ENCODE peak calls at places on chromosomes 16 and 17, in five cellular contexts. V is K562, J is HepG2, C is GM23338, S is GM12878. N is an unnamed sample.

GRCh38 chr17:17096438-17097178 is 54.4 kb downstream of the MPRIP start:
- DNase-seq in S (no peak), V (no peak), C (no peak), J (peak; percentile 94), N (no peak)

GRCh38 chr16:64297863-64298579 is 823.8 kb downstream of the CDH11 start:
- DNase-seq in V (no peak), C (no peak), S (no peak), J (no peak), N (no peak)

GRCh38 chr17:15263206-15263579 is 1.9 kb downstream of the PMP22 start:
- DNase-seq in C (peak; percentile 76), J (no peak), S (no peak), V (no peak), N (peak; percentile 73)

GRCh38 chr16:31273187-31273586 is 13.4 kb downstream of the ITGAM start:
- DNase-seq in J (no peak), C (peak; percentile 24), S (no peak), V (no peak), N (no peak)

GRCh38 chr16:11016993-11017392 is 72.6 kb downstream of the CLEC16A start:
- DNase-seq in J (peak; percentile 74), S (no peak), C (no peak), V (peak; percentile 25), N (peak; percentile 62)

GRCh38 chr17:7184091-7184488 is 4.9 kb upstream of the ASGR1 start:
- DNase-seq in V (no peak), C (no peak), S (no peak), J (peak; percentile 84), N (no peak)

GRCh38 chr16:31395647-31396046 is 2.5 kb downstream of the ITGAD start:
- DNase-seq in J (no peak), S (no peak), V (no peak), C (no peak), N (no peak)

GRCh38 chr16:86531641-86532525 is 21.6 kb downstream of the FOXF1 start:
- DNase-seq in V (no peak), S (no peak), J (no peak), C (no peak), N (no peak)

GRCh38 chr17:69733171-69734014 is 318.9 kb downstream of the MAP2K6 start:
- DNase-seq in V (no peak), S (no peak), C (no peak), J (no peak), N (peak; percentile 8)

GRCh38 chr17:40348136-40348504 is 16.4 kb downstream of the GJD3 start:
- DNase-seq in S (no peak), C (peak; percentile 73), J (no peak), V (no peak), N (no peak)

GRCh38 chr17:40346061-40346767 is 18.3 kb downstream of the GJD3 start:
- DNase-seq in J (no peak), S (no peak), C (peak; percentile 79), V (no peak), N (no peak)

GRCh38 chr17:40346768-40347154 is 17.8 kb downstream of the GJD3 start:
- DNase-seq in S (no peak), J (no peak), V (no peak), C (no peak), N (no peak)

GRCh38 chr17:40348562-40349476 is 15.7 kb downstream of the GJD3 start:
- DNase-seq in J (no peak), V (no peak), S (no peak), C (no peak), N (no peak)

DNA sequence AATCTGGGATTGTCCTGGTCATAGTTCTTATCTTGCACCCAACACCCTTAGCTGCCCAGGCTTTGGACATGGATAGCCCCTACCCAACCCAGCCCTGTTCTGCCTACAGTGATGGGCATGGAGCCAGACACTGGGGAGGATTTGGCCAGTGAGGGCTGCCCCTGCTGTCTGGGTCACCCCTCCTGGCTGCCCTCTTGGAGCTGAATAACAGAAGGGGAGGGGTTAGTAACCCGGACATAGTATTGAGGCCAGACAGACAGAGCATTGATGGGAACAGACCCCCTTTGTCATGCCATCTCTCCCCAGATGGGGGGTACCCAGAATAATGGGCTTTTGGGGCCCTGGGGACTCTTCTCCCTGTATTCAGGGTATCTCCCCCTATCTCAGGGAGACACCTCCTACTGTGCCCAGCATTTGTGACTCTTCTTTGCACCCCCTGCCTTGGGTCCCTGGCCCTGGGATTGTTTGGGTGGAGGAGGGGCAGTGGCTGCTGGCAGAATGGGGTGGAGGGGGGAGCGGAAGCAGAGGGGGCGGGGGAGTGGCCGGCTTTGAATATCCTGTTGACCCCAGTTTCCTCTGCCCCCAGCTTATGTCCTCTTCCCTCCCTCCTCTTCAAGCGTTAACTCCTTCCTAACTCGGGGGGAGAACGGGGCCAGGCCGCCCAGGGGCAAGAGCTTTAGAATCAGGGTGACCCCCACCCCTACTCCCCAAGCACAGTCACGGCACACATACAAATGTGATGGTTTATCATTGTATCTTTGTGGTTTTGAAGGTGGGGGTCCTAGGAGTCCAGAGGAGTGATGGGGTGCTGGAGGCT is 17.0 kb downstream of the GJD3 start:
- DNase-seq in V (peak; percentile 49), S (no peak), C (peak; percentile 72), J (no peak), N (no peak)
- H3K4me1 ChIP-seq in V (peaks cover 50% of the 10 kb centered on the region), S (peaks cover 39% of the 10 kb centered on the region), C (peaks cover 74% of the 10 kb centered on the region), J (peaks cover 76% of the 10 kb centered on the region), N (peaks cover 100% of the 10 kb centered on the region)

DNA sequence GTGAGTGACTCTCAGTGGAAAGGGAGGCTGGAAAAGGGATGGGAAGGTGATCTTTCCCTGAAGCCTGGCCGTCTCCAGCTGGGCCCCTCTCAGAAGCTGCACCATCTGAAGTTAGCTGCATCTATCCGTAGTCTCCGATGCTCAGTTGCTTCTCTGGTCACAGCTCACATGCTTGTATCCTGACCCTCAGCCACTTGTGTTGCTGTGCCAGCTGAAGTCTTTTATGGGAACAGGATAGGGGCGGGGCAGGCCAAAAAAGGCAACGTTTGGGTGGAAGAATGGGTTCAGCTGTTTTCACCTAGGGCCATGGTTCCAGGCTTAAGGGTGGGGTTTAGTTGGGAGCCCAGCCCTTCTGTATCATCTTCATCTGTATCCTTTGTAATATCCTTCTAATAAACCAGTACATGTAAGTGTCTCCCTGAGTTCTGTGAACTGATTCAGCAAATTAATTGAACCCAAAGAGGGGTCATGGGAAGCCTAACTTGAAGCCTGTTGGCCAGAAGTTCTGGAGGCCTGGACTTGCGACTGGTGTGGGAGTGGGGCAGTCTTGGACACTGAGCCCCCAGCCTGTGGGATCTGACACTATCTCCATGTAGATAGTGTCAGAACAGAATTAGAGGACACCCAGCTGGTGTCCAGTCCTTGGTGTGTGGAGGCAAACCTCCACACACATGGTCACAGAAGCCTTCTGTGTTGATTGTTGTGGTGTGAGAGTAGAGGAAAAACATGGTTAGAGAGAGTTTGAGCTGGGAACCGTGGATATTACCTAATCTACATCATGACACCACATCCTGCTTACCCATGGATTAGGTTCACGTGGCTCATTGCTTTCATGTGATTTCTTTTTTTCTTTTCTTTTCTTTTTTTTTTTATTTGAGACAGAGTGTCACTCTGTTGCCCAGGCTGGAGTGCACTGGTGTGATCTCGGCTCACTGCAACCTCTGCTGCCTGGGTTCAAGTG is 49.3 kb upstream of the FBXO47 start:
- DNase-seq in V (no peak), S (no peak), J (no peak), C (no peak), N (no peak)
- TF ChIP-seq JUNB in V (no peak), S (no peak), J (no peak), C (no peak), N (no peak)

DNA sequence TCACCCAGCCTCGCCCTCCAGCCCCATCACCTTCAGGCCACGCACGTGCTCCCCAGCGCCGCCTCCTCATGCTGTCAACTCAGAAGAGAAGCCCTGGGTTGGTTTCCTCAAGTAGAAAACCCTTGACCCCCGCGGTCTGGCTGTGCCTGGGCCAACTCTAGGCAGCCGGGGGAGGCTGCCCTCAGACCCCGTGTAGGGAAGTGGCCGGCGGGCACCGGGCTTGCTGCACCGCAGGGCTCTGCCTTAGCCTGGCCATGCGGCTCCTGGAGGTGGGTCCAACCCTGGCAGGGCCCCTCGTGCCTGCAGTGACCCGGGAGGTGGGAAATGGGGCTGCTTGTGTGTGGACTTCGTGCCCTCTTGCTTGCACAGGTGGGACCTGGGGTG is 149.9 kb upstream of the GSE1 start:
- DNase-seq in S (no peak), V (peak; percentile 82), J (no peak), C (peak; percentile 49), N (no peak)
- H3K4me1 ChIP-seq in S (no peaks in the 10 kb centered on the region), V (peaks cover 45% of the 10 kb centered on the region), J (peaks cover 61% of the 10 kb centered on the region), C (peaks cover 31% of the 10 kb centered on the region), N (peaks cover 36% of the 10 kb centered on the region)

DNA sequence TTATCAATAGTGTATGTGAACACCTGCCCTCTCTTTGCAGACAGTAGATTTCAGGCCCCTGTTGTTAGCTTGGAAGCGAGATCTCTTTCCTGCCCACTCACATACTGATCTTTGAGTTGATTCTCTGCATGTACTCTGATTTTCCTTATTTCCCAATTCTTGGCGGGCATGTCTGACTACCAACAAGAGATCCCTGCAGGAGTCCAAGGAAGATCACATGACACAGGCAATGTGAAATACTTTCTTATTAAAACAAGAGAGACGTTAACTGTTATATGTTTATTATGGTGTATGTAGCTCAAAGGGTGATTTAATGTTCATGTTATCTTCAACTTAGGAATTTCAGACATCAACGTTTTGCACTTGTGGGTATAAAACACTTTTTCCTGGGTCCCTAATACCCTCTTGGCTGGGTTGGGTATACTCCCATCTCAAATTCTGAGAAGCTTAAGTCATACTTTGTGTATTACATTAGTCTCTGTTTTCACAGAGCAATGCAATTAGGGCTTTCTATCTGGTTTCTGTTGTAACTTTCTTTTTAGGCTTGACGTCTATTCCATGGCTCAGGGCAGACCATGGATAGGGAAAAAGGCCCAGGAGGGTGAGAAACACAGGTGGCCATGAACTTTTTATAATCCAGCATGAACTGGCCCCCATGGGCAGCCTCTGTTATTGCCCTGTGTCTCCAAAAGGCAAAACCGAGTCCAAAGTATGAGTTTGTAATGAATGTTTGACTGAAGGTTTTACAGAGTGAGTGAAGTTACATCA is 32.2 kb downstream of the HSD17B2 start:
- DNase-seq in S (no peak), V (no peak), C (no peak), J (peak; percentile 81), N (no peak)
- TF ChIP-seq JUNB in S (no peak), V (no peak), C (no peak), J (no peak), N (no peak)

DNA sequence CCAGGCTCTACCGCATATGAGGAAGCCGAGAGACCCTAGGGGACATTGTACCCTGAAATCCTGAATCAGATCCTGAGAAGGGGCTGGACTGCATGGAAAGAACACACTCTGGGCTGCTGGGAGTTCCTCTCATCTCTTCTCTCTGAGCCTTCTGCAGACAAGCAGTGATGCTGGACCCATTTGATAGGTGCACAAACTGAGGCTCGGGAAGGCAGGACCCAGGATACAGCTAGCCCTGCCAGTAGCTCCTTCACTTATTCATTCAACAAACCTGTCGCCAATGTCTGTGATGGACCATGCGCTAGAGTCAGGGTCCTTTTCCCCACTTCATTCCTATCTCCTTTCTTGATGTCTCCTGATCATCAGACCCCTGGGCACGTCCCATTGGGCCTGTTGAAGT is 1.9 kb downstream of the SBK1 start:
- DNase-seq in S (no peak), V (no peak), J (no peak), C (no peak), N (no peak)
- H3K4me1 ChIP-seq in S (peaks cover 4% of the 10 kb centered on the region), V (peaks cover 4% of the 10 kb centered on the region), J (peaks cover 39% of the 10 kb centered on the region), C (peaks cover 30% of the 10 kb centered on the region), N (peaks cover 13% of the 10 kb centered on the region)

DNA sequence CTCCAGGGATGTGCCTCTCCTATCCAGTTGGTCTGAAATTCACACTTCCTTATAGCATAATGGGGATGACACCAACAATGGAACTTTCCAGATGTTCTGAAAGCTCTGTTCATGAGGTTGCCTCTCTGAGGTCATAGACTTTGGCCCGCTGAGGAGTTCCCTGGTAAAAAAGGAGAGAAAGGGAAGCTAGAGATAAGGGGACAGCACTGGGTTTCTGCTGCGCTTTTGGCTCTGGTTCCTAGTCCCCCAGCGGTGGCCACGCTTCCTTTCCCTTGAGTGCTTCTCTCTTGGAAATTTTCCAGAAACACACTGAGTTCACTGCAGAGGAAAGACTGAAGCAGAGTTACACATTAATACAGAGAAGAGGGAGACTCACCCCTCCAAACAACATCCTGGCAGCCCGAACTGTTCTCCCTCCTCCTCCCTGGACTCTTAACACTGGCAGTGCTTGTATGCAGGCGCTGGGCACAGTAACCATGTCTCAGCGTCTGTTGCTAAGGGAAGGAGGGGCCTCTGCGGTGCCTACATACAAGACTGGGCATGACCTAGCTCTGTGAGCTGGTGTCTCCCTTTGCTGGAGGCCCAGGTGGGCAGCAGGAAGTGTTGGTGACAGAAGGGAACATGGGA is at the start of gene DNAH3:
- DNase-seq in J (peak; percentile 39), V (peak; percentile 62), S (no peak), C (no peak), N (no peak)
- TF ChIP-seq JUNB in J (no peak), V (no peak), S (no peak), C (no peak), N (no peak)